ENCODE peak calls at places on chromosomes 6 and 20, in ten cellular contexts. S is NT2/D1; U is mucosa of descending colon; W is pancreas; L is tibial artery; C is aorta; V is astrocyte; N is naive thymus-derived CD4-positive, alpha-beta T cell; Z is lower lobe of right lung; J is IMR-90. R is an unnamed sample.

GRCh38 chr6:139436521-139437348 is 62.3 kb upstream of the CITED2 start:
- DNase-seq in J (no peak), V (peak; percentile 83), N (no peak), U (no peak), Z (no peak), W (peak; percentile 22), C (no peak), S (no peak), L (no peak), R (no peak)

GRCh38 chr20:39038495-39038894 is 76.4 kb downstream of the DHX35 start:
- DNase-seq in N (no peak), S (no peak), U (no peak), J (no peak), L (no peak), V (no peak), W (no peak), Z (no peak), C (no peak), R (no peak)

GRCh38 chr6:11317885-11318771 is 85.7 kb upstream of the NEDD9 start:
- DNase-seq in C (peak; percentile 81), V (peak; percentile 99), U (peak; percentile 79), L (no peak), Z (peak; percentile 59), S (peak; percentile 15), N (no peak), J (peak; percentile 98), W (peak; percentile 43), R (no peak)

GRCh38 chr6:166156942-166157341 is 10.7 kb downstream of the TBXT start:
- DNase-seq in S (no peak), Z (no peak), U (no peak), V (no peak), J (peak; percentile 9), W (no peak), N (no peak), L (no peak), C (no peak), R (no peak)

GRCh38 chr6:47453372-47453936 is 24.1 kb upstream of the CD2AP start:
- DNase-seq in L (no peak), V (no peak), W (no peak), C (no peak), S (no peak), N (no peak), J (no peak), U (no peak), Z (no peak), R (no peak)

GRCh38 chr6:11815231-11815630 is 36.6 kb upstream of the ADTRP start:
- DNase-seq in Z (no peak), J (peak; percentile 87), V (peak; percentile 51), L (no peak), W (no peak), N (no peak), C (no peak), S (no peak), U (no peak), R (no peak)

GRCh38 chr6:114342086-114342825 is 567 bp downstream of the HS3ST5 start:
- DNase-seq in W (peak; percentile 10), N (no peak), S (no peak), V (no peak), U (peak; percentile 21), C (no peak), J (no peak), L (no peak), Z (peak; percentile 45), R (peak; percentile 83)

GRCh38 chr6:830667-831327 is 137.9 kb upstream of the EXOC2 start:
- DNase-seq in C (no peak), Z (no peak), J (no peak), L (no peak), W (no peak), N (no peak), S (no peak), V (no peak), U (no peak), R (no peak)

GRCh38 chr6:41045664-41046063 is 3.4 kb downstream of the TSPO2 start:
- DNase-seq in Z (no peak), S (no peak), C (no peak), L (no peak), N (no peak), J (no peak), W (no peak), U (no peak), V (no peak), R (no peak)
- H3K4me1 ChIP-seq in Z (no peaks in the 10 kb centered on the region), S (peaks cover 2% of the 10 kb centered on the region), C (no peaks in the 10 kb centered on the region), L (no peaks in the 10 kb centered on the region), N (no peaks in the 10 kb centered on the region), J (no peaks in the 10 kb centered on the region), W (peaks cover 32% of the 10 kb centered on the region), U (no peaks in the 10 kb centered on the region), V (peaks cover 3% of the 10 kb centered on the region), R (no peaks in the 10 kb centered on the region)

GRCh38 chr6:6623553-6623952 is 35.0 kb downstream of the LY86 start:
- DNase-seq in Z (no peak), L (no peak), N (no peak), V (no peak), S (no peak), W (no peak), U (no peak), C (no peak), J (no peak), R (no peak)
- H3K4me1 ChIP-seq in Z (peaks cover 4% of the 10 kb centered on the region), L (no peaks in the 10 kb centered on the region), N (no peaks in the 10 kb centered on the region), V (no peaks in the 10 kb centered on the region), S (no peaks in the 10 kb centered on the region), W (no peaks in the 10 kb centered on the region), U (no peaks in the 10 kb centered on the region), C (no peaks in the 10 kb centered on the region), J (no peaks in the 10 kb centered on the region), R (no peaks in the 10 kb centered on the region)

GRCh38 chr6:158648682-158649131 is 1.1 kb upstream of the SYTL3 start:
- DNase-seq in C (no peak), J (peak; percentile 96), W (no peak), S (no peak), U (no peak), V (peak; percentile 95), N (no peak), Z (no peak), L (peak; percentile 47), R (no peak)

GRCh38 chr6:158647501-158647900 is 2.4 kb upstream of the SYTL3 start:
- DNase-seq in V (peak; percentile 43), C (no peak), U (no peak), J (peak; percentile 41), S (no peak), Z (no peak), L (no peak), W (no peak), N (no peak), R (no peak)

GRCh38 chr6:158645064-158646022 is 800 bp upstream of the DYNLT1 start:
- DNase-seq in U (no peak), L (peak; percentile 51), N (no peak), Z (no peak), C (no peak), V (no peak), S (no peak), W (no peak), J (no peak), R (peak; percentile 10)

GRCh38 chr6:158644227-158645063 is at the start of gene DYNLT1:
- DNase-seq in V (peak; percentile 76), C (peak; percentile 94), U (peak; percentile 93), S (peak; percentile 73), J (peak; percentile 84), N (peak; percentile 89), L (peak; percentile 96), Z (peak; percentile 95), W (peak; percentile 91), R (peak; percentile 96)

DNA sequence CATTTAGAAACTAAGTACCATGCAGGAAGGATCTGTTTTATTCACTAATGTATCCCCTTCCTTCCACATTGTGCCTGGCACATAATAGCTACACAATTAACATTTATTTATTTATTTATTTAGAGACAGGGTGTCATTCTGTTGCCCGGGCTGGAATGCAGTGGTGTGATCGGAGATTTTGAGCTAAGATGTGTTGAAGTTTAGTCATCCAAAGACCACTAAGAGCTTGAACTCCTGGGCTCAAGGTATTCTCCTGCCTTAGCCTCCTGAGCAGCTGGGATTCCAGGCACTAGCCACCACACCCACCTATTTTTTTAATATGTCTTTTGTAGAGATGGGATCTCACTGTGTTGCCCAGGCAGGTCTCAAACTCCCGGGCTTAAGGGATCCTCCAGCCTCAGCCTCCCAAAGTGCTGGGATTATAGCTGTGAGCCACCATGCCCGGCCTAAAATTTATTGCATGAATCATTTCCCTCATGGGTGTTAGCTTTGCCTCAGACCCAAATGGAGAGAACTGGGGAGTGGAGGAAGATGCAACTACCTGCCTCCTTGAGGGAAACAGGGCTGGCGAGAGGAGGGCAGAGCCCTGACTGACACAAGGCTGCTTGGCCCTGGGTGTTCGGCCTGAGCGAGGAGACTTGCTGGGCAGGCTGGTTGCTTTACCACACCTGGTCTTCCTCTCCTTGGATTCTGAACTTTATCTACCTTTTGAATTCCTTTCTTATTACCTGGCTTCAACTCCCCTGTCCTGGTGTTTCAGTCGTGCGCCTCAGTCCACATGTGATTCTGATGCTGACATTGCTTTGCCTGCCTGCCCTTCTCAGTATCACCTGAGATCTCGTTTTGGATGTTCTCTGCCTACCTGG is 1.7 kb upstream of the DYNLT1 start:
- DNase-seq in Z (no peak), C (no peak), S (no peak), J (no peak), L (peak; percentile 44), N (no peak), U (no peak), W (peak; percentile 10), V (no peak), R (no peak)
- H3K4me1 ChIP-seq in Z (peaks cover 43% of the 10 kb centered on the region), C (no peaks in the 10 kb centered on the region), S (no peaks in the 10 kb centered on the region), J (peaks cover 25% of the 10 kb centered on the region), L (no peaks in the 10 kb centered on the region), N (peaks cover 43% of the 10 kb centered on the region), U (peaks cover 16% of the 10 kb centered on the region), W (peaks cover 20% of the 10 kb centered on the region), V (peaks cover 42% of the 10 kb centered on the region), R (peaks cover 73% of the 10 kb centered on the region)

GRCh38 chr6:149482542-149483261 is 2.1 kb downstream of the ZC3H12D start:
- DNase-seq in Z (peak; percentile 59), J (no peak), L (no peak), N (no peak), V (no peak), U (no peak), C (no peak), S (no peak), W (no peak), R (peak; percentile 36)

GRCh38 chr6:149477544-149477943 is 7.3 kb downstream of the ZC3H12D start:
- DNase-seq in J (no peak), N (no peak), S (no peak), W (no peak), Z (no peak), V (no peak), L (no peak), U (no peak), C (no peak), R (no peak)

GRCh38 chr6:149476789-149477455 is 7.9 kb downstream of the ZC3H12D start:
- DNase-seq in Z (no peak), N (no peak), L (no peak), C (no peak), W (no peak), J (no peak), S (no peak), U (no peak), V (no peak), R (no peak)

GRCh38 chr6:149480502-149481280 is 4.1 kb downstream of the ZC3H12D start:
- DNase-seq in S (no peak), C (no peak), U (no peak), V (no peak), L (no peak), J (no peak), W (no peak), Z (no peak), N (no peak), R (no peak)

DNA sequence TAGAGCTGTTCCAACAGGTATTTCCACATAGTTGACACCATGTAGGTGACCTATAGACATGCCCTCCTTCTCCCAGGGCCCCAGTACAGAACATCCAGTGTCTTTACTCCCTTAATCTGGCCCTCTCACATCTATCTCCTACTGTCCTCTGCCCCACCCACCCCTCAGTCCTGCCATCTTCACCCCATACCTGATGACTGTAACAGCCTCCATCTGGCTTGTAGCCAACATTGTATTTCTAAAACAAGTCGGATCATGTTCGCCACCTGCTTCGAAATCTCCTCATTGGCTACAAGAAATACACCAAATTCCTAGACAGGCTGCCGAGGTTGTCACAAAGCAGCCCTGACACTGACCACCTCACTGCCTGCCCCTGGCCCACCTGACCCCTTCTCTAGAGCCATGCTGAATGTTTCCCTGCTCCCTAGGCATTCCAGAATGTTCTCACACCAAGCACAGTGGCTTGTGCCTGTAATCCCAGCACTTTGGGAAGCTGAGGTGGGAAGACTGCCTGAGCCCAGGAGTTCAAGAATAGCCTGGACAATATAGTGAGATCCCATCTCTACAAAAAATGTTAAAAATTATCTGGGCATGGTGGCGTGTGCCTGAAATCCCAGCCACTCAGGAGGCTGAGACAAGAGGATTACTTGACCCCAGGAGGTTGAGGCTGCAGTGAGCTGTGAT is 6.0 kb downstream of the ZC3H12D start:
- DNase-seq in U (no peak), S (no peak), W (no peak), J (no peak), C (no peak), N (no peak), L (no peak), Z (no peak), V (no peak), R (no peak)
- H3K4me1 ChIP-seq in U (peaks cover 11% of the 10 kb centered on the region), S (peaks cover 2% of the 10 kb centered on the region), W (no peaks in the 10 kb centered on the region), J (no peaks in the 10 kb centered on the region), C (no peaks in the 10 kb centered on the region), N (peaks cover 38% of the 10 kb centered on the region), L (no peaks in the 10 kb centered on the region), Z (peaks cover 26% of the 10 kb centered on the region), V (no peaks in the 10 kb centered on the region), R (peaks cover 7% of the 10 kb centered on the region)

R was measured in left lung.